ENCODE peak calls at places on chromosomes 3 and 15, in ten cellular contexts. W is GM23248, Y is neural progenitor cell, P is astrocyte, X is colonic mucosa, A is neuronal stem cell, M is HepG2, V is IMR-90, J is right lobe of liver, C is Karpas-422. G is an unnamed sample.

GRCh38 chr3:4866841-4867240 is 112.4 kb upstream of the BHLHE40 start:
- DNase-seq in W (peak; percentile 78), Y (no peak), P (peak; percentile 30), X (peak; percentile 41), A (no peak), M (no peak), V (peak; percentile 30), J (no peak), C (no peak), G (peak; percentile 46)

GRCh38 chr15:40103864-40104271 is 4.8 kb downstream of the BMF start:
- DNase-seq in W (peak; percentile 60), Y (no peak), P (no peak), X (no peak), A (no peak), M (no peak), V (no peak), J (no peak), C (no peak), G (no peak)

GRCh38 chr3:16467368-16467767 is 46.1 kb downstream of the RFTN1 start:
- DNase-seq in W (no peak), Y (no peak), P (no peak), X (no peak), A (no peak), M (no peak), V (no peak), J (no peak), C (peak; percentile 68), G (no peak)

GRCh38 chr3:197007296-197007940 is 22.2 kb downstream of the MELTF start:
- DNase-seq in W (no peak), Y (no peak), P (no peak), X (no peak), A (no peak), M (no peak), V (no peak), J (no peak), C (no peak), G (no peak)

GRCh38 chr15:52730163-52730562 is 51.0 kb upstream of the ATOSA start:
- DNase-seq in W (peak; percentile 64), Y (no peak), P (peak; percentile 21), X (no peak), A (no peak), M (no peak), V (peak; percentile 8), J (no peak), C (peak; percentile 86), G (peak; percentile 63)

GRCh38 chr15:31974855-31975421 is 55.4 kb upstream of the CHRNA7 start:
- DNase-seq in W (peak; percentile 50), Y (peak; percentile 88), P (no peak), X (peak; percentile 59), A (peak; percentile 72), M (peak; percentile 25), V (peak; percentile 0), J (no peak), C (peak; percentile 81), G (peak; percentile 25)

GRCh38 chr3:9198261-9198660 is 51.2 kb downstream of the SRGAP3 start:
- DNase-seq in W (no peak), Y (no peak), P (no peak), X (no peak), A (no peak), M (no peak), V (no peak), J (no peak), C (no peak), G (no peak)

GRCh38 chr15:89150286-89150685 is 62.0 kb downstream of the ABHD2 start:
- DNase-seq in W (no peak), Y (no peak), P (no peak), X (no peak), A (no peak), M (no peak), V (no peak), J (no peak), C (no peak), G (no peak)

GRCh38 chr3:42702066-42702951 is at the start of gene HHATL:
- DNase-seq in W (no peak), Y (no peak), P (no peak), X (no peak), A (no peak), M (no peak), V (no peak), J (no peak), C (no peak), G (no peak)

GRCh38 chr15:90184119-90184785 is 16.9 kb upstream of the SEMA4B start:
- DNase-seq in W (peak; percentile 74), Y (no peak), P (peak; percentile 43), X (peak; percentile 93), A (no peak), M (peak; percentile 24), V (no peak), J (peak; percentile 85), C (peak; percentile 50), G (no peak)

GRCh38 chr3:44210967-44211366 is 30.7 kb upstream of the TOPAZ1 start:
- DNase-seq in W (no peak), Y (no peak), P (no peak), X (no peak), A (no peak), M (no peak), V (no peak), J (no peak), C (no peak), G (no peak)

GRCh38 chr3:44208568-44208967 is 33.1 kb upstream of the TOPAZ1 start:
- DNase-seq in W (no peak), Y (no peak), P (peak; percentile 57), X (no peak), A (no peak), M (no peak), V (no peak), J (no peak), C (no peak), G (no peak)

GRCh38 chr3:44206862-44207652 is 34.6 kb upstream of the TOPAZ1 start:
- DNase-seq in W (no peak), Y (no peak), P (no peak), X (no peak), A (no peak), M (no peak), V (no peak), J (no peak), C (peak; percentile 82), G (no peak)

GRCh38 chr3:44206301-44206700 is 35.4 kb upstream of the TOPAZ1 start:
- DNase-seq in W (no peak), Y (no peak), P (no peak), X (no peak), A (no peak), M (no peak), V (no peak), J (no peak), C (no peak), G (no peak)

GRCh38 chr3:44208086-44208485 is 33.6 kb upstream of the TOPAZ1 start:
- DNase-seq in W (no peak), Y (no peak), P (peak; percentile 62), X (no peak), A (no peak), M (no peak), V (no peak), J (no peak), C (peak; percentile 85), G (peak; percentile 42)
- H3K4me3 ChIP-seq in W (no peak overlapping the region), Y (no peak overlapping the region), P (no peak overlapping the region), X (no peak overlapping the region), A (no peak overlapping the region), M (no peak overlapping the region), V (no peak overlapping the region), J (no peak overlapping the region), C (peak overlapping the region; percentile 43), G (no peak overlapping the region)

DNA sequence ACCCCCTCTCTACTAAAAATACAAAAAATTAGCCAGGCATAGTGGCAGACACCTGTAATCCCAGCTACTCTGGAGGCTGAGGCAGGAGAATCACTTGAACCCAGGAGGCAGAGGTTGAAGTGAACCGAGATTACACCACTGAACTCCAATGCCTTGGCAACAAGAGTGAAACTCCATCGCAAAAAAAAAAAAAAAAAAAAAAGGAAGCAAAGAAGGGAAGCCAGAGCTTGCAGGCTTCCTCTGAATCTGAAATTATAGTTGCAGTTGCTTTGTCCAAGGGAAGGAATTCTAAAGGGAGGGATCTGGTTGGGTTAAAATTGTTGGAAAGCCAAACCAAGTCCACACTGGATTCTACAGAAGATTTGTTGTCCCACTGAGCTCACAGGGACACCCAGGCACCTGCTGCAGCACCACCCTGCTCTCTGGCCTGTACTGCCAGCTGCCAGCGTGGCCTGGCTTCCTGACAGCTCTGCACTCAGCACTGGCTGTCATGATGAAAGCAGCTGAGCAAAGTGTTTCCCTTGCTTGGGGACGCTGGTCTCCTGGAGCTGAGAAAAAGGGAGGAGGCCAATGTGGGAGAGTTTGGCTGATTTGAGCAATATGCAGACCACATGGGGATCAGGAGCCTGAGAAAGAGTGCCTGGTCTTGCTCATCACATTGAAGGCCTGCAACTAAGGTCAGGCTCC is 88.8 kb upstream of the HES1 start:
- DNase-seq in W (peak; percentile 26), Y (no peak), P (no peak), X (peak; percentile 78), A (no peak), M (no peak), V (no peak), J (peak; percentile 86), C (no peak), G (no peak)
- H3K27ac ChIP-seq in W (no peak overlapping the region), Y (no peak overlapping the region), P (no peak overlapping the region), X (peak overlapping the region; percentile 37), A (no peak overlapping the region), M (no peak overlapping the region), V (no peak overlapping the region), J (peak overlapping the region; percentile 39), C (no peak overlapping the region), G (no peak overlapping the region)

GRCh38 chr3:191428177-191428576 is 32.8 kb upstream of the PYDC2 start:
- DNase-seq in W (no peak), Y (no peak), P (no peak), X (no peak), A (no peak), M (no peak), V (no peak), J (no peak), C (no peak), G (no peak)

GRCh38 chr3:191431160-191431822 is 29.7 kb upstream of the PYDC2 start:
- DNase-seq in W (no peak), Y (no peak), P (no peak), X (no peak), A (no peak), M (peak; percentile 48), V (no peak), J (no peak), C (no peak), G (no peak)

GRCh38 chr3:191424871-191425270 is 36.1 kb upstream of the PYDC2 start:
- DNase-seq in W (no peak), Y (no peak), P (no peak), X (no peak), A (no peak), M (no peak), V (no peak), J (no peak), C (no peak), G (no peak)

GRCh38 chr3:191430103-191430502 is 30.9 kb upstream of the PYDC2 start:
- DNase-seq in W (no peak), Y (no peak), P (no peak), X (no peak), A (no peak), M (peak; percentile 4), V (no peak), J (no peak), C (no peak), G (no peak)

GRCh38 chr3:191425322-191425734 is 35.6 kb upstream of the PYDC2 start:
- DNase-seq in W (no peak), Y (no peak), P (no peak), X (no peak), A (no peak), M (no peak), V (no peak), J (no peak), C (no peak), G (no peak)
- H3K4me3 ChIP-seq in W (no peak overlapping the region), Y (no peak overlapping the region), P (no peak overlapping the region), X (no peak overlapping the region), A (no peak overlapping the region), M (no peak overlapping the region), V (no peak overlapping the region), J (no peak overlapping the region), C (no peak overlapping the region), G (no peak overlapping the region)

GRCh38 chr3:58833501-58833900 is 166.9 kb upstream of the FAM3D start:
- DNase-seq in W (peak; percentile 13), Y (no peak), P (no peak), X (no peak), A (no peak), M (no peak), V (no peak), J (no peak), C (no peak), G (no peak)
- H3K27ac ChIP-seq in W (no peak overlapping the region), Y (no peak overlapping the region), P (no peak overlapping the region), X (no peak overlapping the region), A (no peak overlapping the region), M (no peak overlapping the region), V (no peak overlapping the region), J (no peak overlapping the region), C (no peak overlapping the region), G (no peak overlapping the region)

G was measured in CD4-positive, alpha-beta memory T cell.